ENCODE peak calls at places on chromosomes 3 and 15, in four cellular contexts. H is AG04450, G is lung, R is dorsolateral prefrontal cortex. W is an unnamed sample.

GRCh38 chr3:82509106-82509842 is 747.8 kb upstream of the GBE1 start:
- DNase-seq in H (no peak), G (no peak), R (no peak), W (no peak)

GRCh38 chr3:106088270-106088669 is 219.5 kb upstream of the CBLB start:
- DNase-seq in H (no peak), G (no peak), R (no peak), W (no peak)

GRCh38 chr15:98914626-98915025 is 93.0 kb downstream of the PGPEP1L start:
- DNase-seq in H (peak; percentile 84), G (no peak), R (no peak), W (no peak)

GRCh38 chr3:138509586-138509985 is 75.2 kb downstream of the ESYT3 start:
- DNase-seq in H (no peak), G (no peak), R (no peak), W (no peak)

GRCh38 chr3:13352621-13353131 is 67.4 kb downstream of the NUP210 start:
- DNase-seq in H (no peak), G (no peak), R (no peak), W (peak; percentile 59)

GRCh38 chr3:58101499-58102370 is 93.5 kb downstream of the FLNB start:
- DNase-seq in H (no peak), G (no peak), R (no peak), W (no peak)

GRCh38 chr3:197029511-197030167 is at the start of gene MELTF:
- DNase-seq in H (peak; percentile 21), G (peak; percentile 59), R (no peak), W (peak; percentile 44)

GRCh38 chr15:40065166-40065565 is 26.2 kb upstream of the SRP14 start:
- DNase-seq in H (no peak), G (no peak), R (no peak), W (no peak)

GRCh38 chr3:156687023-156687422 is 12.6 kb downstream of the TIPARP start:
- DNase-seq in H (no peak), G (no peak), R (no peak), W (no peak)

GRCh38 chr15:60945196-60945595 is 283.9 kb downstream of the RORA start:
- DNase-seq in H (no peak), G (no peak), R (peak; percentile 45), W (no peak)

GRCh38 chr3:131142580-131142979 is 115.9 kb downstream of the NEK11 start:
- DNase-seq in H (no peak), G (no peak), R (no peak), W (no peak)

GRCh38 chr3:190017575-190018288 is 103.0 kb downstream of the P3H2 start:
- DNase-seq in H (peak; percentile 57), G (no peak), R (no peak), W (no peak)

GRCh38 chr3:28912120-28912885 is 368.6 kb upstream of the RBMS3 start:
- DNase-seq in H (no peak), G (no peak), R (no peak), W (no peak)

GRCh38 chr15:59313703-59314332 is 58.9 kb downstream of the MYO1E start:
- DNase-seq in H (no peak), G (peak; percentile 79), R (peak; percentile 34), W (no peak)

GRCh38 chr3:67484085-67484484 is 170.3 kb downstream of the SUCLG2 start:
- DNase-seq in H (no peak), G (no peak), R (no peak), W (no peak)

GRCh38 chr3:124316034-124316287 is 324.0 kb upstream of the ROPN1 start:
- DNase-seq in H (no peak), G (no peak), R (no peak), W (no peak)

GRCh38 chr15:85761635-85762034 is 33.1 kb downstream of the KLHL25 start:
- DNase-seq in H (peak; percentile 43), G (no peak), R (no peak), W (no peak)

GRCh38 chr15:62977952-62978811 is 64.4 kb upstream of the TPM1 start:
- DNase-seq in H (no peak), G (no peak), R (no peak), W (no peak)

GRCh38 chr15:99485153-99485947 is 80.4 kb upstream of the MEF2A start:
- DNase-seq in H (no peak), G (no peak), R (no peak), W (no peak)

GRCh38 chr15:89090791-89091666 is 2.8 kb downstream of the ABHD2 start:
- DNase-seq in H (no peak), G (peak; percentile 68), R (peak; percentile 51), W (peak; percentile 58)

GRCh38 chr3:66350601-66351000 is 129.8 kb downstream of the SLC25A26 start:
- DNase-seq in H (no peak), G (no peak), R (no peak), W (no peak)

GRCh38 chr3:110620118-110620517 is 451.5 kb upstream of the NECTIN3 start:
- DNase-seq in H (no peak), G (no peak), R (no peak), W (no peak)

GRCh38 chr15:101064795-101065569 is 145.8 kb downstream of the LRRK1 start:
- DNase-seq in H (no peak), G (no peak), R (no peak), W (no peak)

GRCh38 chr15:60760646-60761504 is 281.9 kb upstream of the ICE2 start:
- DNase-seq in H (no peak), G (no peak), R (no peak), W (no peak)

GRCh38 chr3:39644176-39644575 is 165.2 kb upstream of the MYRIP start:
- DNase-seq in H (peak; percentile 44), G (no peak), R (no peak), W (no peak)

GRCh38 chr3:70360985-70361384 is 48.5 kb upstream of the MDFIC2 start:
- DNase-seq in H (no peak), G (no peak), R (no peak), W (no peak)

GRCh38 chr3:13852638-13853009 is 27.2 kb downstream of the WNT7A start:
- DNase-seq in H (no peak), G (no peak), R (no peak), W (no peak)

GRCh38 chr3:129439381-129439816 is 349 bp downstream of the MBD4 start:
- DNase-seq in H (no peak), G (peak; percentile 46), R (peak; percentile 19), W (peak; percentile 39)

GRCh38 chr3:161893972-161894371 is 397.4 kb downstream of the OTOL1 start:
- DNase-seq in H (peak; percentile 70), G (no peak), R (no peak), W (no peak)

GRCh38 chr15:20272422-20273184 is 269.0 kb downstream of the GOLGA6L6 start:
- DNase-seq in H (no peak), G (no peak), R (no peak), W (no peak)

GRCh38 chr3:138829886-138830510 is 4.7 kb downstream of the PIK3CB start:
- DNase-seq in H (no peak), G (no peak), R (no peak), W (no peak)

GRCh38 chr3:43733459-43734384 is 43.0 kb downstream of the ABHD5 start:
- DNase-seq in H (no peak), G (no peak), R (no peak), W (no peak)

GRCh38 chr3:184985586-184985985 is 167.3 kb downstream of the C3orf70 start:
- DNase-seq in H (no peak), G (no peak), R (no peak), W (no peak)

GRCh38 chr3:191141728-191142127 is 57.3 kb upstream of the OSTN start:
- DNase-seq in H (peak; percentile 24), G (no peak), R (no peak), W (no peak)

GRCh38 chr15:66901336-66902100 is 163.9 kb upstream of the SMAD3 start:
- DNase-seq in H (no peak), G (no peak), R (no peak), W (no peak)

DNA sequence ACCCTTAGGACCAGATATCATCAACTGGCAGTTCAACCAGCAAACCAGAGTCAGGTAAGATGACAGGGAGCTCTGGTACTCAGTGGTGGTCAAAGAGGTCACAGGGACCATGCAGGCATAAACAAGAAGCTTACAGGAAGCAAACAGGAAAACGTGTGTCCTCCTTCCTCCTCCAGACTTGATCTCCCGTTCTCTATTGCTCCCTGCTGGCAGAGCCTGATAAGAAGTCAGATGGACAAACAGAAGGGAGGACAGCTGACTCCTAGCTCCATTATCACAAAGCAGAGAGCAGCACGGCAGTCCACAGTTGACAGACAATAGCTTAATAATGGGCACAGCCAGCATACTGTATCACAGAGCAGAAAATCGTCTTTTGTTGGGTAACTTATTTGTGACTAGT is 156.5 kb upstream of the SLC2A2 start:
- DNase-seq in H (no peak), G (no peak), R (no peak), W (no peak)
- TF ChIP-seq CTCF in H (peak; percentile 51), G (no peak), R (peak; percentile 35), W (no peak)

GRCh38 chr3:115615001-115615447 is 8.3 kb upstream of the GAP43 start:
- DNase-seq in H (no peak), G (no peak), R (no peak), W (no peak)

GRCh38 chr3:115615451-115615850 is 7.9 kb upstream of the GAP43 start:
- DNase-seq in H (no peak), G (no peak), R (no peak), W (no peak)

GRCh38 chr3:115623414-115623868 is at the start of gene GAP43:
- DNase-seq in H (peak; percentile 57), G (no peak), R (peak; percentile 53), W (no peak)

GRCh38 chr3:115616461-115616860 is 6.8 kb upstream of the GAP43 start:
- DNase-seq in H (no peak), G (no peak), R (no peak), W (no peak)

DNA sequence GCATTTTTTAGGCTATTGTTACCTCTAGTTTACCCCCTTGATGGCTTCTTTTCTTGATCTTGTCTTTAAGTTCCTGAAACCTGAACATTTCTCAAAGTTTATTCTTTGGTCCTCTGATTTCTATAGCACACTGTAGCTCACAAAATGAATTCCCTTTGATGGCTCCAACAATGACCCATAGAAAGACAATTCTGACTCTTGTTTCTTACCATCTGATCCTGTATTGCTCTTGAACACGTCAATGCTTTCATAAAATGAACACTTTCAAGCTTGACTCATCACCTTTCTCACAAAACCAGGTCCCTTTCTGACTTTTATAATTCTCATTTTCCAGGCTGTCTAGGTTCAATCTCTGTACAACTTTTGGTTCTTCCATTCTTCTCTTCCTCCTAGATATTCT is 5.7 kb upstream of the GAP43 start:
- DNase-seq in H (no peak), G (no peak), R (no peak), W (no peak)
- TF ChIP-seq CTCF in H (no peak), G (no peak), R (no peak), W (no peak)

GRCh38 chr3:142159083-142159740 is 9.9 kb upstream of the TFDP2 start:
- DNase-seq in H (no peak), G (no peak), R (no peak), W (no peak)
- TF ChIP-seq CTCF in H (no peak), G (no peak), R (no peak), W (no peak)

DNA sequence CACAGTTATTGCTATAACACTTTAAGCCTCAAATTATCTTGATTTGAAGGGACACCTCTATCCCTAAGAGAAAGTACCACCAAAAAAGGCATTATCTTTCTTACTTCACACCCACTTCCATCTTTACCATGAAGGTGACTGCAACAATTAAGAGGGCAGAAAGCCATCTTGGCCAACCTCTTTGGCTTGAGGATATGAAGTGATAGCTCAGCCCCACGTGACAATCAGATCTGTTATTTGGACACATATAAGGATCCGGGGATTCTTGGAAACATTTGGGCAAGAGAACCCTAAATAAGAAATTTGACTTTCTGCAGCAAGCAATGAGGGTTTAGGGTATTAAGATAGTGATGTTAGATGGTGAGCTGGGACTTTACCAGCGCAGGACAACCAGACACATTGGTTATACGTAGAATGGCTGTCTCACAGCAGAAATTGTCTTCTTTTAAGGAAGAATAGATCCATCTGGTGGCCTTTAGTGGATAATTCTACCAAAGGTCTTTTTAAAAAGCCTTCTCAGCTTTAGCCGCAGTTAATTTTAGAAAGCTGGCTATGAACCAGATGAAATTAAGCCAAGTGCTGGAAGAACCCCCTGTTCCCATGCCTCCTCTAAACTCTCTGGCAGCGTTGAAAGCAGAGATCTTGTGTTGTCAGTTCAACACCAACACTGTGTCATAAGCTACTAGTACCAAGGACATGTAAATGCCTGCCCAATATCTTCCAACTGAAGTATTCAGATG is 12.3 kb downstream of the HCLS1 start:
- DNase-seq in H (no peak), G (no peak), R (no peak), W (no peak)
- TF ChIP-seq CTCF in H (no peak), G (no peak), R (no peak), W (no peak)

W was measured in CD8-positive, alpha-beta T cell.